ENCODE peak calls at places on chromosomes 1 and 21, in seven cellular contexts. One of them, this sample, is unnamed.

GRCh38 chr1:157495285-157495684 is 57.0 kb downstream of the FCRL5 start:
- DNase-seq in HT1080: no peak
- DNase-seq in foreskin fibroblast: no peak
- DNase-seq in Caki2: no peak
- DNase-seq in NB4: no peak
- DNase-seq in NCI-H1417: peak; percentile 59
- DNase-seq in AG20443: no peak
- DNase-seq in this sample: no peak

GRCh38 chr1:169300854-169301253 is 66.7 kb downstream of the NME7 start:
- DNase-seq in AG20443: no peak
- DNase-seq in NCI-H1417: no peak
- DNase-seq in foreskin fibroblast: no peak
- DNase-seq in NB4: no peak
- DNase-seq in Caki2: no peak
- DNase-seq in HT1080: no peak
- DNase-seq in this sample: no peak

GRCh38 chr1:226360106-226360746 is 47.7 kb downstream of the PARP1 start:
- DNase-seq in NB4: no peak
- DNase-seq in Caki2: no peak
- DNase-seq in AG20443: no peak
- DNase-seq in NCI-H1417: no peak
- DNase-seq in HT1080: no peak
- DNase-seq in foreskin fibroblast: no peak
- DNase-seq in this sample: no peak

GRCh38 chr1:181255270-181255929 is 166.9 kb downstream of the IER5 start:
- DNase-seq in NCI-H1417: no peak
- DNase-seq in foreskin fibroblast: peak; percentile 99
- DNase-seq in AG20443: peak; percentile 88
- DNase-seq in Caki2: peak; percentile 58
- DNase-seq in NB4: no peak
- DNase-seq in HT1080: peak; percentile 97
- DNase-seq in this sample: peak; percentile 80

GRCh38 chr21:33383056-33383888 is 19.9 kb upstream of the IFNGR2 start:
- DNase-seq in Caki2: peak; percentile 95
- DNase-seq in foreskin fibroblast: peak; percentile 87
- DNase-seq in NCI-H1417: no peak
- DNase-seq in HT1080: peak; percentile 96
- DNase-seq in AG20443: peak; percentile 55
- DNase-seq in NB4: peak; percentile 95
- DNase-seq in this sample: peak; percentile 92

GRCh38 chr1:22592919-22593790 is 29.9 kb downstream of the EPHA8 start:
- DNase-seq in NB4: no peak
- DNase-seq in foreskin fibroblast: no peak
- DNase-seq in AG20443: no peak
- DNase-seq in NCI-H1417: no peak
- DNase-seq in HT1080: no peak
- DNase-seq in Caki2: no peak
- DNase-seq in this sample: peak; percentile 22

GRCh38 chr21:46559291-46559983 is 45.4 kb downstream of the S100B start:
- DNase-seq in Caki2: no peak
- DNase-seq in NB4: no peak
- DNase-seq in NCI-H1417: no peak
- DNase-seq in foreskin fibroblast: no peak
- DNase-seq in HT1080: no peak
- DNase-seq in AG20443: no peak
- DNase-seq in this sample: no peak

GRCh38 chr1:70140343-70140742 is 65.0 kb downstream of the LRRC40 start:
- DNase-seq in foreskin fibroblast: peak; percentile 20
- DNase-seq in HT1080: peak; percentile 5
- DNase-seq in NCI-H1417: no peak
- DNase-seq in Caki2: no peak
- DNase-seq in NB4: no peak
- DNase-seq in AG20443: peak; percentile 54
- DNase-seq in this sample: no peak

GRCh38 chr1:173475564-173476196 is 1.5 kb upstream of the PRDX6 start:
- DNase-seq in Caki2: peak; percentile 38
- DNase-seq in NB4: peak; percentile 19
- DNase-seq in AG20443: peak; percentile 49
- DNase-seq in foreskin fibroblast: peak; percentile 68
- DNase-seq in HT1080: peak; percentile 58
- DNase-seq in NCI-H1417: peak; percentile 52
- DNase-seq in this sample: no peak

GRCh38 chr1:204468206-204468605 is 26.4 kb downstream of the PIK3C2B start:
- DNase-seq in NCI-H1417: no peak
- DNase-seq in Caki2: no peak
- DNase-seq in foreskin fibroblast: no peak
- DNase-seq in AG20443: no peak
- DNase-seq in HT1080: no peak
- DNase-seq in NB4: no peak
- DNase-seq in this sample: no peak

GRCh38 chr1:187877220-187877619 is 1048.5 kb downstream of the PLA2G4A start:
- DNase-seq in NCI-H1417: peak; percentile 97
- DNase-seq in Caki2: no peak
- DNase-seq in HT1080: no peak
- DNase-seq in foreskin fibroblast: no peak
- DNase-seq in AG20443: no peak
- DNase-seq in NB4: no peak
- DNase-seq in this sample: no peak

GRCh38 chr1:204464174-204464573 is 30.4 kb downstream of the PIK3C2B start:
- DNase-seq in NB4: peak; percentile 28
- DNase-seq in HT1080: no peak
- DNase-seq in Caki2: no peak
- DNase-seq in foreskin fibroblast: no peak
- DNase-seq in AG20443: no peak
- DNase-seq in NCI-H1417: no peak
- DNase-seq in this sample: no peak

GRCh38 chr21:41952568-41953248 is 1.1 kb downstream of the C2CD2 start:
- DNase-seq in Caki2: no peak
- DNase-seq in foreskin fibroblast: no peak
- DNase-seq in NB4: no peak
- DNase-seq in HT1080: no peak
- DNase-seq in NCI-H1417: peak; percentile 47
- DNase-seq in AG20443: no peak
- DNase-seq in this sample: no peak

GRCh38 chr1:169363046-169363756 is 4.4 kb downstream of the NME7 start:
- DNase-seq in foreskin fibroblast: peak; percentile 78
- DNase-seq in Caki2: peak; percentile 37
- DNase-seq in HT1080: peak; percentile 89
- DNase-seq in AG20443: peak; percentile 24
- DNase-seq in NB4: peak; percentile 69
- DNase-seq in NCI-H1417: no peak
- DNase-seq in this sample: peak; percentile 49

GRCh38 chr1:151998611-151999362 is 5.1 kb upstream of the S100A10 start:
- DNase-seq in foreskin fibroblast: no peak
- DNase-seq in HT1080: peak; percentile 66
- DNase-seq in Caki2: peak; percentile 91
- DNase-seq in AG20443: no peak
- DNase-seq in NB4: no peak
- DNase-seq in NCI-H1417: no peak
- DNase-seq in this sample: no peak

GRCh38 chr1:150620919-150621318 is 8.5 kb downstream of the ENSA start:
- DNase-seq in NCI-H1417: no peak
- DNase-seq in AG20443: no peak
- DNase-seq in HT1080: no peak
- DNase-seq in Caki2: peak; percentile 37
- DNase-seq in foreskin fibroblast: no peak
- DNase-seq in NB4: no peak
- DNase-seq in this sample: no peak

This sample was measured in SW480.